ENCODE peak calls at places on chromosomes 6 and 20, in five cellular contexts. Y is mucosa of descending colon, A is tibial artery, V is lower leg skin, Z is NB4. J is an unnamed sample.

GRCh38 chr6:29005183-29005885 is at the start of gene ZNF311:
- DNase-seq in Y (peak; percentile 60), A (peak; percentile 58), V (no peak), Z (peak; percentile 45), J (no peak)

GRCh38 chr6:9675122-9675521 is 739.8 kb downstream of the TFAP2A start:
- DNase-seq in Y (no peak), A (no peak), V (no peak), Z (no peak), J (no peak)

GRCh38 chr6:109303647-109304283 is 78.5 kb downstream of the CD164 start:
- DNase-seq in Y (no peak), A (no peak), V (no peak), Z (no peak), J (no peak)

GRCh38 chr6:104558746-104559145 is 301.0 kb downstream of the HACE1 start:
- DNase-seq in Y (no peak), A (no peak), V (no peak), Z (no peak), J (no peak)

GRCh38 chr6:9521152-9521530 is 893.7 kb downstream of the TFAP2A start:
- DNase-seq in Y (no peak), A (no peak), V (no peak), Z (no peak), J (peak; percentile 54)

GRCh38 chr6:33761922-33762629 is 15.4 kb upstream of the IP6K3 start:
- DNase-seq in Y (peak; percentile 87), A (no peak), V (no peak), Z (peak; percentile 80), J (peak; percentile 66)

GRCh38 chr6:120774275-120774674 is 560.0 kb downstream of the TBC1D32 start:
- DNase-seq in Y (no peak), A (no peak), V (no peak), Z (no peak), J (no peak)

GRCh38 chr6:52385074-52385473 is 23.1 kb downstream of the PAQR8 start:
- DNase-seq in Y (no peak), A (no peak), V (no peak), Z (no peak), J (no peak)

GRCh38 chr6:39339111-39339510 is 16.6 kb upstream of the KCNK16 start:
- DNase-seq in Y (no peak), A (no peak), V (no peak), Z (no peak), J (no peak)

GRCh38 chr20:63950701-63951397 is 5.4 kb downstream of the UCKL1 start:
- DNase-seq in Y (no peak), A (no peak), V (no peak), Z (no peak), J (no peak)

GRCh38 chr20:50982372-50982771 is 23.8 kb downstream of the MOCS3 start:
- DNase-seq in Y (peak; percentile 73), A (no peak), V (peak; percentile 90), Z (no peak), J (no peak)

GRCh38 chr6:11207199-11207968 is 25.1 kb downstream of the NEDD9 start:
- DNase-seq in Y (no peak), A (peak; percentile 83), V (no peak), Z (peak; percentile 83), J (no peak)

GRCh38 chr6:27757307-27757706 is 154.9 kb downstream of the OR2B2 start:
- DNase-seq in Y (peak; percentile 80), A (no peak), V (no peak), Z (no peak), J (peak; percentile 60)
- H3K4me3 ChIP-seq in Y (peak overlapping the region; percentile 25), A (peak overlapping the region; percentile 22), V (no peak overlapping the region), Z (no peak overlapping the region), J (peak overlapping the region; percentile 66)

DNA sequence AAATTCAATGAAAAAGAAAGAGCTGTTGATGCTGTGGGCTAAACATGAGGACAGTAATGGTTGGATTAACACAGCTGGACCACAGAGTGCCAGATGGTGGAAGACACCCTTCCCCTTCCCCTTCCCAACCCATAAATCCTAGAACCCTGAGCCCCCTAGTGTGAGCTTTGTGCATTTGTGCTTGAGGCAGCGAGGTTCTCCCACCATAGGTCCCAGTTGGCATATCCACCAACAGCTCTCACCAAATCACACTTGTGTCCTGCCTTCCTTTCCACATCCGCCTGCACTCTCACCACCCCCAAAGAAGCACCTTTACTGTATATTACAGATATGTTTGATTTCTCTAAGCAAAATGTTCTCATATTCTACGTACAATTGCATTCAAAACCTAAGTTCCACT is 32.8 kb upstream of the HBS1L start:
- DNase-seq in Y (no peak), A (no peak), V (no peak), Z (peak; percentile 56), J (peak; percentile 19)
- TF ChIP-seq CTCF in Y (no peak), A (no peak), V (no peak), Z (peak; percentile 44), J (peak; percentile 3)

DNA sequence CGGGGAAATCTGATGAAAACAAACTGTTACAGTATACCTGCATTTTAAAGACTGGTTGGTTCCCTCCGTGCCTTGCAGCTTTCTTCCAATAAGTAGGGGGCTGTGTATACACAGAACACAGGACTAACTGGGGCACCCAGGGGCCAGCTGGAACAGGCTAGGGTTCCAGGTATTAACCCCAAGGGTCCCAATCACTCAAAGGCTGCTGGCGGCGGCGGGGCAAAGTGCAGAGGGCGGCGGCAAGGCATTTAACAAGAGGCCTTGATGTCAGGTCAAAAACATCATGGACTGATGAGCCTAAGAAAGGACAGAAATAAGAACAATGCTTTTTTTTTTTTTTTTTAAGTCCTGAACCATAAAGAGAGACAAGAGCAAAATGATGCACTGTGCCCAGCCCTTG is 2.5 kb downstream of the PMEPA1 start:
- DNase-seq in Y (no peak), A (no peak), V (no peak), Z (no peak), J (no peak)
- H3K4me3 ChIP-seq in Y (no peak overlapping the region), A (peak overlapping the region; percentile 86), V (no peak overlapping the region), Z (no peak overlapping the region), J (no peak overlapping the region)

GRCh38 chr20:20593447-20594170 is 118.8 kb downstream of the RALGAPA2 start:
- DNase-seq in Y (no peak), A (no peak), V (no peak), Z (peak; percentile 62), J (peak; percentile 66)

GRCh38 chr20:20594171-20594530 is 118.3 kb downstream of the RALGAPA2 start:
- DNase-seq in Y (no peak), A (no peak), V (no peak), Z (peak; percentile 42), J (peak; percentile 33)
- TF ChIP-seq CTCF in Y (no peak), A (peak; percentile 7), V (no peak), Z (no peak), J (peak; percentile 12)

GRCh38 chr6:111872521-111873177 is 603 bp downstream of the FYN start:
- DNase-seq in Y (peak; percentile 53), A (peak; percentile 67), V (peak; percentile 93), Z (peak; percentile 79), J (peak; percentile 35)

GRCh38 chr6:111871725-111872520 is 1.3 kb downstream of the FYN start:
- DNase-seq in Y (peak; percentile 30), A (peak; percentile 48), V (no peak), Z (no peak), J (peak; percentile 19)

GRCh38 chr6:111875741-111876140 is 2.5 kb upstream of the FYN start:
- DNase-seq in Y (no peak), A (no peak), V (no peak), Z (no peak), J (no peak)

GRCh38 chr6:111873178-111874029 is at the start of gene FYN:
- DNase-seq in Y (peak; percentile 97), A (peak; percentile 98), V (peak; percentile 100), Z (peak; percentile 98), J (peak; percentile 98)

GRCh38 chr6:111874030-111874425 is 776 bp upstream of the FYN start:
- DNase-seq in Y (no peak), A (peak; percentile 42), V (no peak), Z (peak; percentile 46), J (peak; percentile 52)
- H3K4me3 ChIP-seq in Y (no peak overlapping the region), A (peak overlapping the region; percentile 80), V (no peak overlapping the region), Z (peak overlapping the region; percentile 76), J (peak overlapping the region; percentile 76)

GRCh38 chr6:7621761-7622160 is 31.8 kb downstream of the SNRNP48 start:
- DNase-seq in Y (no peak), A (no peak), V (no peak), Z (no peak), J (no peak)

GRCh38 chr6:7629321-7629720 is 39.3 kb downstream of the SNRNP48 start:
- DNase-seq in Y (no peak), A (no peak), V (no peak), Z (no peak), J (no peak)

GRCh38 chr6:7628479-7628878 is 38.5 kb downstream of the SNRNP48 start:
- DNase-seq in Y (no peak), A (no peak), V (no peak), Z (no peak), J (no peak)

GRCh38 chr6:7628915-7629314 is 38.9 kb downstream of the SNRNP48 start:
- DNase-seq in Y (no peak), A (no peak), V (no peak), Z (no peak), J (no peak)

GRCh38 chr6:7624781-7625710 is 35.0 kb downstream of the SNRNP48 start:
- DNase-seq in Y (no peak), A (no peak), V (no peak), Z (peak; percentile 67), J (no peak)
- TF ChIP-seq CTCF in Y (no peak), A (no peak), V (no peak), Z (no peak), J (no peak)

J was measured in GM12865.